ENCODE peak calls at places on chromosomes 3 and 15, in four cellular contexts. D is stomach; U is transverse colon; K is CD8-positive, alpha-beta memory T cell. J is an unnamed sample. For H3K4me1, the result is how much of the 10 kb centered on the place peaks cover.

GRCh38 chr3:167718582-167718981 is 16.1 kb downstream of the PDCD10 start:
- DNase-seq in U (no peak), K (no peak), D (no peak), J (no peak)

GRCh38 chr3:194256040-194256945 is 94.8 kb downstream of the CPN2 start:
- DNase-seq in K (no peak), U (no peak), D (peak), J (no peak)

GRCh38 chr3:157493627-157494550 is 9.3 kb downstream of the VEPH1 start:
- DNase-seq in U (no peak), D (no peak), K (no peak), J (no peak)

GRCh38 chr3:53103566-53104296 is 26.5 kb downstream of the RFT1 start:
- DNase-seq in U (no peak), K (no peak), D (no peak), J (peak)

GRCh38 chr3:16199769-16200168 is 25.3 kb downstream of the GALNT15 start:
- DNase-seq in D (no peak), U (no peak), K (no peak), J (no peak)

GRCh38 chr3:49903451-49904424 is at the start of gene MST1R:
- DNase-seq in D (peak), K (peak), U (peak), J (peak)

GRCh38 chr15:35383511-35383910 is 162.5 kb downstream of the DPH6 start:
- DNase-seq in D (no peak), K (no peak), U (no peak), J (no peak)

GRCh38 chr3:5754602-5755001 is 567.1 kb downstream of the EDEM1 start:
- DNase-seq in U (no peak), D (no peak), K (no peak), J (no peak)

GRCh38 chr3:98741121-98741716 is 21.9 kb upstream of the ST3GAL6 start:
- DNase-seq in K (no peak), U (no peak), D (no peak), J (no peak)

GRCh38 chr3:157544501-157545139 is 41.4 kb upstream of the VEPH1 start:
- DNase-seq in U (no peak), K (no peak), D (no peak), J (no peak)

GRCh38 chr15:74653426-74654082 is 37.9 kb downstream of the CLK3 start:
- DNase-seq in K (no peak), U (peak), D (peak), J (no peak)
- H3K4me1 ChIP-seq in K (under half), U (under half), D (half or more), J (half or more)

GRCh38 chr15:66772967-66773873 is 71.2 kb downstream of the SMAD6 start:
- DNase-seq in K (no peak), U (peak), D (peak), J (no peak)
- H3K4me1 ChIP-seq in K (under half), U (under half), D (half or more), J (under half)

GRCh38 chr3:71304261-71304646 is 279.3 kb downstream of the FOXP1 start:
- DNase-seq in D (no peak), U (no peak), K (no peak), J (no peak)

GRCh38 chr3:71302604-71303003 is 280.9 kb downstream of the FOXP1 start:
- DNase-seq in K (no peak), D (no peak), U (no peak), J (no peak)

GRCh38 chr3:71304684-71305083 is 278.8 kb downstream of the FOXP1 start:
- DNase-seq in K (no peak), D (no peak), U (peak), J (no peak)

GRCh38 chr3:71305246-71306206 is 278.0 kb downstream of the FOXP1 start:
- DNase-seq in U (peak), K (no peak), D (peak), J (peak)

GRCh38 chr3:71303627-71304260 is 279.8 kb downstream of the FOXP1 start:
- DNase-seq in D (no peak), K (no peak), U (peak), J (no peak)
- H3K4me1 ChIP-seq in D (under half), K (half or more), U (under half), J (under half)

GRCh38 chr3:39141211-39141995 is 12.0 kb downstream of the CSRNP1 start:
- DNase-seq in K (no peak), D (peak), U (peak), J (peak)
- H3K4me1 ChIP-seq in K (under half), D (half or more), U (half or more), J (under half)

GRCh38 chr15:92448370-92448769 is 54.7 kb downstream of the ST8SIA2 start:
- DNase-seq in U (no peak), D (no peak), K (no peak), J (no peak)
- H3K4me1 ChIP-seq in U (under half), D (under half), K (under half), J (under half)

DNA sequence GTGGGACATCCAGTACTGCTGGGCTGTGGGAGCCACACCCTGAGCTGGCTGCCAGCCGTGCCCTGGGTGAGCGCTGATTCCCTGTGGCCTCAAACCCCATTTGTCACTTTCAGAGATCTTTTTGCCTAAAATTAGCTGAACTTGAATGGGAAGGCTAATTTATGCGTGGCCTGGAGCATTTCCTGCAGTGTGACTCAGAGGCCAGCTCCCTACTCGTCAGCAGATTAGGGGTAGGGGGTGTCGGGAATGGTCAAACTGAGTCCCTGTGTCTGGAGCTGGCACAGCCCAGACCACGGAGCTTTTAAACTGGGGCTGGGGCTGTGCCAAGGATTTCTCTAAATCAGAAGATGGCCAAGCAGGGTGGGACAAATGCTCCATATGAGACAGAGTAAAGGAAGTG is 59.8 kb downstream of the ATP2B2 start:
- DNase-seq in U (no peak), K (no peak), D (no peak), J (no peak)
- H3K4me1 ChIP-seq in U (under half), K (under half), D (under half), J (under half)